ENCODE peak calls at places on chromosomes 4 and X, in nine cellular contexts. One of them, this sample, is unnamed.

GRCh38 chr4:4968161-4968757 is 51.0 kb downstream of the CYTL1 start:
- DNase-seq in pancreas: no peak
- DNase-seq in heart left ventricle: no peak
- DNase-seq in K562: no peak
- DNase-seq in tibial artery: no peak
- DNase-seq in testis: no peak
- DNase-seq in IMR-90: no peak
- DNase-seq in fibroblast of pulmonary artery: no peak
- DNase-seq in dorsolateral prefrontal cortex: no peak
- DNase-seq in this sample: no peak

GRCh38 chr4:40909363-40909876 is 159.7 kb downstream of the NSUN7 start:
- DNase-seq in tibial artery: no peak
- DNase-seq in IMR-90: peak
- DNase-seq in testis: no peak
- DNase-seq in pancreas: no peak
- DNase-seq in heart left ventricle: no peak
- DNase-seq in fibroblast of pulmonary artery: peak
- DNase-seq in K562: no peak
- DNase-seq in dorsolateral prefrontal cortex: no peak
- DNase-seq in this sample: peak

GRCh38 chr4:183875251-183875825 is 29.8 kb upstream of the STOX2 start:
- DNase-seq in pancreas: no peak
- DNase-seq in tibial artery: no peak
- DNase-seq in K562: no peak
- DNase-seq in IMR-90: no peak
- DNase-seq in dorsolateral prefrontal cortex: no peak
- DNase-seq in heart left ventricle: no peak
- DNase-seq in fibroblast of pulmonary artery: no peak
- DNase-seq in testis: no peak
- DNase-seq in this sample: no peak

GRCh38 chrX:63503541-63503940 is 152.4 kb upstream of the SPIN4 start:
- DNase-seq in fibroblast of pulmonary artery: peak
- DNase-seq in K562: no peak
- DNase-seq in testis: no peak
- DNase-seq in tibial artery: no peak
- DNase-seq in IMR-90: peak
- DNase-seq in dorsolateral prefrontal cortex: no peak
- DNase-seq in pancreas: no peak
- DNase-seq in heart left ventricle: no peak
- DNase-seq in this sample: peak

GRCh38 chrX:17710836-17711235 is 26.5 kb upstream of the SCML1 start:
- DNase-seq in IMR-90: peak
- DNase-seq in heart left ventricle: no peak
- DNase-seq in dorsolateral prefrontal cortex: no peak
- DNase-seq in testis: no peak
- DNase-seq in fibroblast of pulmonary artery: no peak
- DNase-seq in pancreas: no peak
- DNase-seq in tibial artery: no peak
- DNase-seq in K562: no peak
- DNase-seq in this sample: no peak

GRCh38 chr4:105147226-105148151 is 813 bp downstream of the TET2 start:
- DNase-seq in IMR-90: peak
- DNase-seq in tibial artery: peak
- DNase-seq in K562: peak
- DNase-seq in dorsolateral prefrontal cortex: no peak
- DNase-seq in pancreas: peak
- DNase-seq in fibroblast of pulmonary artery: peak
- DNase-seq in testis: peak
- DNase-seq in heart left ventricle: peak
- DNase-seq in this sample: peak

GRCh38 chr4:166498541-166498940 is 625.5 kb downstream of the TLL1 start:
- DNase-seq in K562: no peak
- DNase-seq in tibial artery: no peak
- DNase-seq in heart left ventricle: no peak
- DNase-seq in fibroblast of pulmonary artery: peak
- DNase-seq in testis: no peak
- DNase-seq in dorsolateral prefrontal cortex: no peak
- DNase-seq in pancreas: no peak
- DNase-seq in IMR-90: no peak
- DNase-seq in this sample: no peak

GRCh38 chr4:155809835-155810234 is 51.0 kb downstream of the GUCY1B1 start:
- DNase-seq in IMR-90: peak
- DNase-seq in K562: peak
- DNase-seq in dorsolateral prefrontal cortex: no peak
- DNase-seq in tibial artery: no peak
- DNase-seq in pancreas: no peak
- DNase-seq in heart left ventricle: no peak
- DNase-seq in testis: no peak
- DNase-seq in fibroblast of pulmonary artery: peak
- DNase-seq in this sample: peak

GRCh38 chrX:13763489-13763888 is 28.9 kb downstream of the OFD1 start:
- DNase-seq in pancreas: no peak
- DNase-seq in tibial artery: peak
- DNase-seq in K562: no peak
- DNase-seq in dorsolateral prefrontal cortex: peak
- DNase-seq in heart left ventricle: peak
- DNase-seq in IMR-90: no peak
- DNase-seq in testis: peak
- DNase-seq in fibroblast of pulmonary artery: no peak
- DNase-seq in this sample: no peak

GRCh38 chr4:73715659-73716058 is 24.7 kb upstream of the CXCL8 start:
- DNase-seq in IMR-90: no peak
- DNase-seq in dorsolateral prefrontal cortex: no peak
- DNase-seq in K562: no peak
- DNase-seq in pancreas: no peak
- DNase-seq in heart left ventricle: no peak
- DNase-seq in testis: no peak
- DNase-seq in tibial artery: no peak
- DNase-seq in fibroblast of pulmonary artery: no peak
- DNase-seq in this sample: no peak

GRCh38 chr4:47466061-47466785 is 2.7 kb upstream of the COMMD8 start:
- DNase-seq in heart left ventricle: no peak
- DNase-seq in tibial artery: no peak
- DNase-seq in IMR-90: no peak
- DNase-seq in testis: no peak
- DNase-seq in K562: no peak
- DNase-seq in pancreas: no peak
- DNase-seq in fibroblast of pulmonary artery: no peak
- DNase-seq in dorsolateral prefrontal cortex: no peak
- DNase-seq in this sample: no peak

GRCh38 chr4:77190053-77190452 is 33.0 kb downstream of the CCNG2 start:
- DNase-seq in K562: no peak
- DNase-seq in IMR-90: peak
- DNase-seq in pancreas: no peak
- DNase-seq in heart left ventricle: no peak
- DNase-seq in testis: no peak
- DNase-seq in dorsolateral prefrontal cortex: no peak
- DNase-seq in fibroblast of pulmonary artery: no peak
- DNase-seq in tibial artery: no peak
- DNase-seq in this sample: no peak

GRCh38 chr4:128528177-128528576 is 240.6 kb upstream of the PGRMC2 start:
- DNase-seq in IMR-90: no peak
- DNase-seq in dorsolateral prefrontal cortex: no peak
- DNase-seq in fibroblast of pulmonary artery: no peak
- DNase-seq in K562: no peak
- DNase-seq in tibial artery: no peak
- DNase-seq in testis: no peak
- DNase-seq in pancreas: no peak
- DNase-seq in heart left ventricle: no peak
- DNase-seq in this sample: no peak

GRCh38 chr4:112214397-112215264 is 17.0 kb upstream of the AP1AR start:
- DNase-seq in fibroblast of pulmonary artery: peak
- DNase-seq in heart left ventricle: no peak
- DNase-seq in testis: no peak
- DNase-seq in IMR-90: peak
- DNase-seq in K562: peak
- DNase-seq in tibial artery: no peak
- DNase-seq in pancreas: no peak
- DNase-seq in dorsolateral prefrontal cortex: no peak
- DNase-seq in this sample: peak

GRCh38 chr4:3480528-3481112 is 17.5 kb downstream of the DOK7 start:
- DNase-seq in K562: peak
- DNase-seq in testis: peak
- DNase-seq in pancreas: peak
- DNase-seq in tibial artery: peak
- DNase-seq in heart left ventricle: peak
- DNase-seq in IMR-90: peak
- DNase-seq in dorsolateral prefrontal cortex: peak
- DNase-seq in fibroblast of pulmonary artery: peak
- DNase-seq in this sample: peak

GRCh38 chr4:138232364-138232763 is 9.8 kb downstream of the SLC7A11 start:
- DNase-seq in fibroblast of pulmonary artery: no peak
- DNase-seq in K562: no peak
- DNase-seq in dorsolateral prefrontal cortex: no peak
- DNase-seq in IMR-90: no peak
- DNase-seq in heart left ventricle: no peak
- DNase-seq in tibial artery: no peak
- DNase-seq in testis: no peak
- DNase-seq in pancreas: no peak
- DNase-seq in this sample: no peak

GRCh38 chrX:46626566-46626965 is 53.0 kb downstream of the CHST7 start:
- DNase-seq in tibial artery: peak
- DNase-seq in K562: no peak
- DNase-seq in testis: no peak
- DNase-seq in heart left ventricle: no peak
- DNase-seq in dorsolateral prefrontal cortex: no peak
- DNase-seq in fibroblast of pulmonary artery: peak
- DNase-seq in IMR-90: no peak
- DNase-seq in pancreas: no peak
- DNase-seq in this sample: no peak

GRCh38 chr4:30789219-30789671 is 69.1 kb downstream of the PCDH7 start:
- DNase-seq in IMR-90: no peak
- DNase-seq in tibial artery: no peak
- DNase-seq in K562: no peak
- DNase-seq in testis: no peak
- DNase-seq in heart left ventricle: no peak
- DNase-seq in dorsolateral prefrontal cortex: no peak
- DNase-seq in fibroblast of pulmonary artery: no peak
- DNase-seq in pancreas: no peak
- DNase-seq in this sample: no peak

GRCh38 chr4:184664445-184665210 is 15.1 kb downstream of the PRIMPOL start:
- DNase-seq in heart left ventricle: no peak
- DNase-seq in K562: peak
- DNase-seq in dorsolateral prefrontal cortex: no peak
- DNase-seq in IMR-90: peak
- DNase-seq in testis: no peak
- DNase-seq in fibroblast of pulmonary artery: peak
- DNase-seq in tibial artery: no peak
- DNase-seq in pancreas: no peak
- DNase-seq in this sample: no peak

DNA sequence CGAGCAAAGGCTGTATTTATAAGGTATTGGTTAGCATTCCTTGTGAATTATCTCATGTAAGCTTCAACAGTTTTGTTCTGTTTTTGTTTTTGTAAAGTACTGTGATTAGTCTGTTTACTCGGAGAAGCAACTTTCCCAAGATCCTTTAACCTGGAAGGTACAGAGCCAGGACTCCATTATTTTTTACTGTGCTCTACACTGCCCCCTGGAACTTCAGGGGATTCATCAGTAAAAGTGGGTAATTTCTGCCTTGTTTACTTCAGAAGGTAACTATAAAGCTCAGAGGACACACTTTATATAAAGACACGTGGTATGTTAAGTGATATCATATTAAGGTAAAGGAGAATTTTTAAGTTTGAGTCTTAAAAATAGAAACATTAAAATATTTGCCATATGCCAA is 124.9 kb downstream of the IQCM start:
- DNase-seq in testis: no peak
- DNase-seq in tibial artery: no peak
- DNase-seq in pancreas: no peak
- DNase-seq in fibroblast of pulmonary artery: no peak
- DNase-seq in dorsolateral prefrontal cortex: no peak
- DNase-seq in IMR-90: no peak
- DNase-seq in K562: no peak
- DNase-seq in heart left ventricle: no peak
- DNase-seq in this sample: no peak
- TF ChIP-seq CTCF in testis: no peak
- TF ChIP-seq CTCF in tibial artery: no peak
- TF ChIP-seq CTCF in pancreas: no peak
- TF ChIP-seq CTCF in fibroblast of pulmonary artery: peak
- TF ChIP-seq CTCF in dorsolateral prefrontal cortex: no peak
- TF ChIP-seq CTCF in IMR-90: no peak
- TF ChIP-seq CTCF in K562: no peak
- TF ChIP-seq CTCF in heart left ventricle: no peak
- TF ChIP-seq CTCF in this sample: peak

DNA sequence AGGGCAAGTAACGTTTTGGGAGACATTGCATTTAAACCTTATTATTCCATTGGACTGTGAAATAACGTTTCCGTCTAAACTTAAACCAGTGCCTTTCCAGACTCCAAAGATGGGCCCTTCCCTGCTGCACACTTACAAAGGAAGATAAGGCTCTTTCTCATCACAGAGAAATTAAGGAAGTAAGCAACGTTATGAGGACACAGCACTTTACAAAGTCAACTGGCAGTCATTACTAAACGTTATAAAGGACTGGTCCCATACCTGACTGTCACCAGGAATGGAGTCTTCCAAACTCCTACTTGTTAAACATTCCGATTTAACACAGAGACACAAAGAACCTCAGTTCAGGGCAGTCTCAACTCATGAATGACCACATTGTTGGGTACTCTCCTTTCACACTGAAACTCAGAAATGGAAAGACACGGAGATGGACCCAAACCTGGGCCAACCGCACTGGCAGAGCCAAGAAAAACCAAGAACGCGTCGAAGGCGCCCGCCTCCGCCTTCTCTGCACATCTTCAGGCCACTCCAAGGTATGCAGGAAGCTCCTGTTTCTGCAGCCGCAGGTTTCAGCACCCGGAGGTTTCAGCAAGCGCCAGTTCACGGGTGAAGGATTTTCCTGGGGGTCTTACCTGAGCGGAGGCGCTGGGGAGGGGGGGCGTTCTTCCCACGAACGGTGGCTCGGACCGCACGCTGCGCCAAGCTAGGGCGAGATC is 665 bp downstream of the PAPSS1 start:
- DNase-seq in heart left ventricle: no peak
- DNase-seq in tibial artery: no peak
- DNase-seq in testis: no peak
- DNase-seq in K562: no peak
- DNase-seq in fibroblast of pulmonary artery: peak
- DNase-seq in IMR-90: peak
- DNase-seq in dorsolateral prefrontal cortex: no peak
- DNase-seq in pancreas: no peak
- DNase-seq in this sample: peak
- H3K4me3 ChIP-seq in heart left ventricle: peak
- H3K4me3 ChIP-seq in tibial artery: peak
- H3K4me3 ChIP-seq in testis: peak
- H3K4me3 ChIP-seq in K562: peak
- H3K4me3 ChIP-seq in fibroblast of pulmonary artery: peak
- H3K4me3 ChIP-seq in IMR-90: peak
- H3K4me3 ChIP-seq in dorsolateral prefrontal cortex: peak
- H3K4me3 ChIP-seq in pancreas: peak
- H3K4me3 ChIP-seq in this sample: peak

GRCh38 chr4:17577660-17578481 is 873 bp downstream of the LAP3 start:
- DNase-seq in dorsolateral prefrontal cortex: no peak
- DNase-seq in tibial artery: peak
- DNase-seq in fibroblast of pulmonary artery: peak
- DNase-seq in pancreas: peak
- DNase-seq in testis: peak
- DNase-seq in K562: no peak
- DNase-seq in heart left ventricle: peak
- DNase-seq in IMR-90: peak
- DNase-seq in this sample: peak
- TF ChIP-seq CTCF in dorsolateral prefrontal cortex: no peak
- TF ChIP-seq CTCF in tibial artery: no peak
- TF ChIP-seq CTCF in fibroblast of pulmonary artery: no peak
- TF ChIP-seq CTCF in pancreas: no peak
- TF ChIP-seq CTCF in testis: no peak
- TF ChIP-seq CTCF in K562: no peak
- TF ChIP-seq CTCF in heart left ventricle: no peak
- TF ChIP-seq CTCF in IMR-90: no peak
- TF ChIP-seq CTCF in this sample: peak

GRCh38 chrX:21946925-21947641 is 6.6 kb downstream of the SMS start:
- DNase-seq in pancreas: no peak
- DNase-seq in heart left ventricle: no peak
- DNase-seq in K562: no peak
- DNase-seq in testis: no peak
- DNase-seq in tibial artery: no peak
- DNase-seq in dorsolateral prefrontal cortex: no peak
- DNase-seq in fibroblast of pulmonary artery: peak
- DNase-seq in IMR-90: peak
- DNase-seq in this sample: peak
- H3K4me3 ChIP-seq in pancreas: no peak
- H3K4me3 ChIP-seq in heart left ventricle: no peak
- H3K4me3 ChIP-seq in K562: no peak
- H3K4me3 ChIP-seq in testis: no peak
- H3K4me3 ChIP-seq in tibial artery: no peak
- H3K4me3 ChIP-seq in dorsolateral prefrontal cortex: no peak
- H3K4me3 ChIP-seq in fibroblast of pulmonary artery: peak
- H3K4me3 ChIP-seq in IMR-90: no peak
- H3K4me3 ChIP-seq in this sample: no peak